ENCODE peak calls at places on chromosome 21, in four cellular contexts. One of them, this sample, is unnamed.

GRCh38 chr21:14942801-14943490 is 121.9 kb downstream of the NRIP1 start:
- DNase-seq in choroid plexus epithelial cell: peak
- DNase-seq in left lung: no peak
- DNase-seq in Peyer's patch: no peak
- DNase-seq in this sample: peak

GRCh38 chr21:14382486-14382834 is 486 bp downstream of the HSPA13 start:
- DNase-seq in choroid plexus epithelial cell: peak
- DNase-seq in left lung: peak
- DNase-seq in Peyer's patch: peak
- DNase-seq in this sample: no peak

GRCh38 chr21:33643658-33644311 is 1.5 kb downstream of the ITSN1 start:
- DNase-seq in left lung: no peak
- DNase-seq in Peyer's patch: no peak
- DNase-seq in choroid plexus epithelial cell: peak
- DNase-seq in this sample: peak

GRCh38 chr21:31218830-31219608 is 125.0 kb downstream of the TIAM1 start:
- DNase-seq in choroid plexus epithelial cell: peak
- DNase-seq in left lung: peak
- DNase-seq in Peyer's patch: no peak
- DNase-seq in this sample: no peak

GRCh38 chr21:29586696-29587095 is 288.0 kb downstream of the BACH1 start:
- DNase-seq in left lung: no peak
- DNase-seq in Peyer's patch: no peak
- DNase-seq in choroid plexus epithelial cell: peak
- DNase-seq in this sample: no peak

GRCh38 chr21:27158967-27159366 is 192.1 kb upstream of the ADAMTS5 start:
- DNase-seq in Peyer's patch: no peak
- DNase-seq in choroid plexus epithelial cell: peak
- DNase-seq in left lung: no peak
- DNase-seq in this sample: no peak

GRCh38 chr21:18522181-18522771 is 118.7 kb upstream of the TMPRSS15 start:
- DNase-seq in choroid plexus epithelial cell: peak
- DNase-seq in Peyer's patch: no peak
- DNase-seq in left lung: no peak
- DNase-seq in this sample: no peak

GRCh38 chr21:25385912-25386474 is 221.3 kb downstream of the MRPL39 start:
- DNase-seq in Peyer's patch: no peak
- DNase-seq in choroid plexus epithelial cell: peak
- DNase-seq in left lung: no peak
- DNase-seq in this sample: peak

GRCh38 chr21:34883501-34884271 is 165.4 kb downstream of the RUNX1 start:
- DNase-seq in left lung: no peak
- DNase-seq in Peyer's patch: no peak
- DNase-seq in choroid plexus epithelial cell: no peak
- DNase-seq in this sample: no peak

GRCh38 chr21:26883768-26884167 is 38.6 kb upstream of the ADAMTS1 start:
- DNase-seq in choroid plexus epithelial cell: peak
- DNase-seq in Peyer's patch: no peak
- DNase-seq in left lung: no peak
- DNase-seq in this sample: no peak

DNA sequence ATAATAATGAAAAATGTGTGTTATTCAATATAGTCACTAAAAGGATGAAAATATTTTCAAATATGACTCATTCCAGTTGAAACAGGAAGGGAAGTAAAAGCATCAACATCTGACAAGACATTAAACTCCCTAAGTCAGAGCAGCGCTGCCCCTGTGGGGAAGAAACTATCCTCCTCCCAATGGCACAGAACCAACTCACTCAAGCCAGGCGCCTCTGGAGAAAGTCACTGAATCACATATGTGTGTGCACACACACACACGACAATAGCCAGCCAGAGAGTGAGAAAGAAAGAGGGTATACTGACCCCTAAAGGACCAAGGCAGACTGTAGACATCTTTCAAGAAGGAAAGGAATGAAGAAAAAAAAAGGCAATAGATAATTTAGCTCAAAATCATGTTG is 126.9 kb downstream of the SETD4 start:
- DNase-seq in choroid plexus epithelial cell: peak
- DNase-seq in Peyer's patch: no peak
- DNase-seq in left lung: peak
- DNase-seq in this sample: peak
- H3K4me3 ChIP-seq in choroid plexus epithelial cell: no peak
- H3K4me3 ChIP-seq in Peyer's patch: no peak
- H3K4me3 ChIP-seq in left lung: no peak
- H3K4me3 ChIP-seq in this sample: no peak

DNA sequence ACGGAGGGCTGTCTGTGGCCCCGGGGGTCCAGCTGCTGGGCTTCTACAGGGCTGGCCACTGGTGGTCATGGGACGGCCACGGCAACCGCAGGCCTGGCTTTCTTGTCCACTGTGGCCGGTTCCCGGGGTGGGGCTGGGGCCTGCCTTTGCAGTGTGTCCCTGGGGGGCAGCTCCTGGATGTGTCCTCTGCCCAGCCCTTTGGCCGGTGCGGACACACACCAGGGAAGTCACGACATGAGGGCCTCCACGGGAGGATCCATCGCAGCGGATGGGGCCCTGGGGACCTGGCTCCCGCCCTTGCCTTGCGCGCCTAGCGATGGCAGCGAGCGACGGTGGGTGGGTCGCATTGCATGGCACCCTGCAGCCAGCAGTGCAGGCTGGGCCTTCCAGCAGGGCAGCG is 18.0 kb downstream of the PFKL start:
- DNase-seq in Peyer's patch: no peak
- DNase-seq in choroid plexus epithelial cell: no peak
- DNase-seq in left lung: no peak
- DNase-seq in this sample: no peak
- H3K4me3 ChIP-seq in Peyer's patch: no peak
- H3K4me3 ChIP-seq in choroid plexus epithelial cell: no peak
- H3K4me3 ChIP-seq in left lung: no peak
- H3K4me3 ChIP-seq in this sample: no peak

GRCh38 chr21:45639206-45640000 is 4.1 kb upstream of the PCBP3 start:
- DNase-seq in choroid plexus epithelial cell: no peak
- DNase-seq in Peyer's patch: no peak
- DNase-seq in left lung: no peak
- DNase-seq in this sample: no peak
- H3K4me3 ChIP-seq in choroid plexus epithelial cell: no peak
- H3K4me3 ChIP-seq in Peyer's patch: no peak
- H3K4me3 ChIP-seq in left lung: no peak
- H3K4me3 ChIP-seq in this sample: no peak

GRCh38 chr21:39181205-39181818 is 1.9 kb downstream of the PSMG1 start:
- DNase-seq in left lung: no peak
- DNase-seq in Peyer's patch: no peak
- DNase-seq in choroid plexus epithelial cell: no peak
- DNase-seq in this sample: no peak
- H3K4me3 ChIP-seq in left lung: no peak
- H3K4me3 ChIP-seq in Peyer's patch: no peak
- H3K4me3 ChIP-seq in choroid plexus epithelial cell: no peak
- H3K4me3 ChIP-seq in this sample: no peak

GRCh38 chr21:41761211-41762181 is 5.4 kb downstream of the RIPK4 start:
- DNase-seq in choroid plexus epithelial cell: no peak
- DNase-seq in Peyer's patch: no peak
- DNase-seq in left lung: peak
- DNase-seq in this sample: no peak
- H3K4me3 ChIP-seq in choroid plexus epithelial cell: no peak
- H3K4me3 ChIP-seq in Peyer's patch: no peak
- H3K4me3 ChIP-seq in left lung: peak
- H3K4me3 ChIP-seq in this sample: no peak

DNA sequence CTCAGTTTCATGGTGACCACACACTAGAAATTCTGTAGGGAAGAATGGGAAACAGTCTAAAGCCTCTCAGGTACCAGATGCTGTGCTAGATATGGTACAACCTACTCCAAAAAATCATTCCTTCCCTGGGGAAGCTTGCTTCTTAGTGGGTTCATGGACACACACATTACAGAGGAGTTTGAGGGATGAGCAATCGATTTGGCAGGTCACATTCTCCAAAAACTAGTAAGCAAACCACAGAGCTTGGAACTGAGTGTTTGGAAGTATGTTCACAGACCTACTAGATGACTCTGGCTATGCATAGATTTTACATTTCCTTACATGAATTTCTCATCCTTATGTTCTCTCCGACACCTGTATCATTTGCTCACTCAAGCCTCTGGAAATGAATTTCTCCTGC is 10.8 kb downstream of the EVA1C start:
- DNase-seq in choroid plexus epithelial cell: peak
- DNase-seq in Peyer's patch: no peak
- DNase-seq in left lung: no peak
- DNase-seq in this sample: no peak
- H3K4me3 ChIP-seq in choroid plexus epithelial cell: no peak
- H3K4me3 ChIP-seq in Peyer's patch: no peak
- H3K4me3 ChIP-seq in left lung: no peak
- H3K4me3 ChIP-seq in this sample: no peak

GRCh38 chr21:37371041-37371397 is 4.4 kb downstream of the DYRK1A start:
- DNase-seq in left lung: no peak
- DNase-seq in Peyer's patch: no peak
- DNase-seq in choroid plexus epithelial cell: no peak
- DNase-seq in this sample: no peak

GRCh38 chr21:37367758-37368535 is 1.4 kb downstream of the DYRK1A start:
- DNase-seq in Peyer's patch: peak
- DNase-seq in choroid plexus epithelial cell: peak
- DNase-seq in left lung: peak
- DNase-seq in this sample: peak

GRCh38 chr21:37368536-37369279 is 2.1 kb downstream of the DYRK1A start:
- DNase-seq in Peyer's patch: no peak
- DNase-seq in choroid plexus epithelial cell: peak
- DNase-seq in left lung: no peak
- DNase-seq in this sample: no peak

GRCh38 chr21:37370152-37371040 is 3.8 kb downstream of the DYRK1A start:
- DNase-seq in Peyer's patch: no peak
- DNase-seq in choroid plexus epithelial cell: peak
- DNase-seq in left lung: no peak
- DNase-seq in this sample: no peak

GRCh38 chr21:37369307-37369854 is 2.8 kb downstream of the DYRK1A start:
- DNase-seq in choroid plexus epithelial cell: no peak
- DNase-seq in left lung: no peak
- DNase-seq in Peyer's patch: no peak
- DNase-seq in this sample: no peak
- H3K4me3 ChIP-seq in choroid plexus epithelial cell: peak
- H3K4me3 ChIP-seq in left lung: peak
- H3K4me3 ChIP-seq in Peyer's patch: no peak
- H3K4me3 ChIP-seq in this sample: no peak

DNA sequence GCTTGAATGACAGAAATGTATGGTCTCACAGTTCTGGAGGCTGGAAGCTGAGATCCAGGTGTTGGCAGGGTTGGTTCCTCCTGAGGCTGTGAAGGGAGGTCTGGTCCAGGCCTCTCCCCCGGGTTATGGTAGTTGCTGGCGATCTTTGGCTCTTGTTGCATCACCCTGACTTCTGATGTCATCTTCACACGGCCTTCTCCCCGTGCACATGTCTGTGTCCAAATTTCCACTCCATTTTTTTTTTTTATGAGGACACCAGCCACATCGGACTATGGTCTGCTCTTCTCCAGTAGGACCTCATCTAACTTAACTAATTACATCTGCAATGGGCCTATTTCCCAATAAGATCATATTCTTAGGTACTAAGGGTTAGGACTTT is 232.2 kb downstream of the KCNJ6 start:
- DNase-seq in left lung: no peak
- DNase-seq in choroid plexus epithelial cell: no peak
- DNase-seq in Peyer's patch: no peak
- DNase-seq in this sample: no peak
- H3K4me3 ChIP-seq in left lung: no peak
- H3K4me3 ChIP-seq in choroid plexus epithelial cell: no peak
- H3K4me3 ChIP-seq in Peyer's patch: no peak
- H3K4me3 ChIP-seq in this sample: no peak

GRCh38 chr21:36209626-36210171 is 53.1 kb downstream of the DOP1B start:
- DNase-seq in choroid plexus epithelial cell: peak
- DNase-seq in Peyer's patch: peak
- DNase-seq in left lung: no peak
- DNase-seq in this sample: peak
- H3K4me3 ChIP-seq in choroid plexus epithelial cell: no peak
- H3K4me3 ChIP-seq in Peyer's patch: no peak
- H3K4me3 ChIP-seq in left lung: no peak
- H3K4me3 ChIP-seq in this sample: no peak

This sample was measured in SJCRH30.